ENCODE peak calls at places on chromosomes 2 and 18, in four cellular contexts. Y is activated CD8-positive, alpha-beta memory T cell treated with anti-CD3 and anti-CD28 coated beads, Interleukin-2, amount 50 U/mL, for 48 hours; U is activated CD4-positive, alpha-beta T cell treated with anti-CD3 and anti-CD28 coated beads, Interleukin-2, amount 50 U/mL, for 1 hour; H is activated T-cell treated with anti-CD3 and anti-CD28 coated beads, Interleukin-2, amount 50 U/mL, for 48 hours. D is an unnamed sample.

GRCh38 chr2:72156872-72157271 is 9.2 kb upstream of the CYP26B1 start:
- DNase-seq in Y (no peak), H (no peak), U (no peak), D (no peak)

GRCh38 chr2:180698668-180699067 is 281.7 kb upstream of the UBE2E3 start:
- DNase-seq in U (no peak), Y (no peak), H (no peak), D (no peak)

GRCh38 chr2:219309278-219309677 is at the start of gene PTPRN:
- DNase-seq in Y (no peak), H (no peak), U (no peak), D (no peak)

GRCh38 chr2:232537499-232537898 is 2.0 kb upstream of the CHRNG start:
- DNase-seq in Y (no peak), U (no peak), H (no peak), D (no peak)

GRCh38 chr2:203330434-203330833 is 2.2 kb downstream of the ABI2 start:
- DNase-seq in Y (no peak), U (no peak), H (no peak), D (no peak)

GRCh38 chr2:46996300-46996843 is 80.8 kb upstream of the MCFD2 start:
- DNase-seq in H (no peak), U (no peak), Y (no peak), D (no peak)

GRCh38 chr2:105584437-105585010 is 160.2 kb upstream of the NCK2 start:
- DNase-seq in H (no peak), U (no peak), Y (no peak), D (no peak)

GRCh38 chr2:150588210-150588870 is 100.9 kb upstream of the RND3 start:
- DNase-seq in H (no peak), U (no peak), Y (no peak), D (no peak)

GRCh38 chr18:50429207-50429948 is 54.5 kb downstream of the SKA1 start:
- DNase-seq in H (no peak), U (no peak), Y (no peak), D (peak)

GRCh38 chr18:55401275-55401620 is 186.7 kb downstream of the TCF4 start:
- DNase-seq in Y (no peak), H (no peak), U (no peak), D (no peak)

GRCh38 chr2:3423492-3424170 is 44.1 kb downstream of the TRAPPC12 start:
- DNase-seq in Y (peak), U (peak), H (peak), D (peak)

GRCh38 chr18:650428-650858 is 7.0 kb upstream of the TYMS start:
- DNase-seq in U (no peak), H (no peak), Y (no peak), D (no peak)

GRCh38 chr2:56014075-56014730 is 90.6 kb upstream of the EFEMP1 start:
- DNase-seq in U (no peak), H (no peak), Y (no peak), D (no peak)

GRCh38 chr2:26579723-26580040 is 61.5 kb downstream of the CIB4 start:
- DNase-seq in Y (peak), U (no peak), H (no peak), D (no peak)

GRCh38 chr2:162473-163135 is 101.2 kb downstream of the SH3YL1 start:
- DNase-seq in H (no peak), U (no peak), Y (no peak), D (no peak)